ENCODE peak calls at places on chromosomes 2 and 18, in eight cellular contexts. One of them, this sample, is unnamed.

GRCh38 chr2:172698041-172698863 is 37.4 kb upstream of the RAPGEF4 start:
- DNase-seq in heart right ventricle: no peak
- DNase-seq in neural crest cell: no peak
- DNase-seq in fibroblast of lung: peak
- DNase-seq in choroid plexus epithelial cell: peak
- DNase-seq in chondrocyte: no peak
- DNase-seq in GM13976: peak
- DNase-seq in neural progenitor cell: no peak
- DNase-seq in this sample: peak

GRCh38 chr2:175576875-175577274 is 395.4 kb upstream of the ATP5MC3 start:
- DNase-seq in fibroblast of lung: no peak
- DNase-seq in neural crest cell: no peak
- DNase-seq in chondrocyte: no peak
- DNase-seq in GM13976: no peak
- DNase-seq in neural progenitor cell: peak
- DNase-seq in heart right ventricle: no peak
- DNase-seq in choroid plexus epithelial cell: no peak
- DNase-seq in this sample: no peak

GRCh38 chr2:179677148-179677688 is 184.2 kb downstream of the ZNF385B start:
- DNase-seq in chondrocyte: no peak
- DNase-seq in GM13976: peak
- DNase-seq in neural progenitor cell: no peak
- DNase-seq in choroid plexus epithelial cell: peak
- DNase-seq in fibroblast of lung: peak
- DNase-seq in heart right ventricle: no peak
- DNase-seq in neural crest cell: no peak
- DNase-seq in this sample: peak

GRCh38 chr2:187232749-187233148 is 215.3 kb downstream of the CALCRL start:
- DNase-seq in neural crest cell: no peak
- DNase-seq in GM13976: no peak
- DNase-seq in chondrocyte: no peak
- DNase-seq in fibroblast of lung: no peak
- DNase-seq in heart right ventricle: no peak
- DNase-seq in choroid plexus epithelial cell: no peak
- DNase-seq in neural progenitor cell: no peak
- DNase-seq in this sample: no peak

GRCh38 chr18:44839239-44839666 is 158.6 kb downstream of the SETBP1 start:
- DNase-seq in neural crest cell: no peak
- DNase-seq in fibroblast of lung: peak
- DNase-seq in neural progenitor cell: peak
- DNase-seq in heart right ventricle: peak
- DNase-seq in chondrocyte: no peak
- DNase-seq in GM13976: peak
- DNase-seq in choroid plexus epithelial cell: peak
- DNase-seq in this sample: peak

GRCh38 chr18:79476031-79476917 is 80.5 kb downstream of the NFATC1 start:
- DNase-seq in choroid plexus epithelial cell: no peak
- DNase-seq in heart right ventricle: peak
- DNase-seq in neural progenitor cell: no peak
- DNase-seq in fibroblast of lung: no peak
- DNase-seq in chondrocyte: peak
- DNase-seq in neural crest cell: no peak
- DNase-seq in GM13976: no peak
- DNase-seq in this sample: no peak

GRCh38 chr2:84676295-84676694 is 160.0 kb downstream of the DNAH6 start:
- DNase-seq in heart right ventricle: no peak
- DNase-seq in choroid plexus epithelial cell: no peak
- DNase-seq in neural progenitor cell: no peak
- DNase-seq in fibroblast of lung: peak
- DNase-seq in GM13976: no peak
- DNase-seq in chondrocyte: no peak
- DNase-seq in neural crest cell: no peak
- DNase-seq in this sample: no peak

GRCh38 chr18:5646739-5647138 is 102.9 kb upstream of the EPB41L3 start:
- DNase-seq in fibroblast of lung: no peak
- DNase-seq in GM13976: no peak
- DNase-seq in neural crest cell: no peak
- DNase-seq in heart right ventricle: no peak
- DNase-seq in neural progenitor cell: no peak
- DNase-seq in chondrocyte: no peak
- DNase-seq in choroid plexus epithelial cell: no peak
- DNase-seq in this sample: no peak

GRCh38 chr2:25274868-25275574 is 66.7 kb downstream of the DNMT3A start:
- DNase-seq in heart right ventricle: peak
- DNase-seq in choroid plexus epithelial cell: no peak
- DNase-seq in neural progenitor cell: no peak
- DNase-seq in chondrocyte: no peak
- DNase-seq in fibroblast of lung: no peak
- DNase-seq in GM13976: peak
- DNase-seq in neural crest cell: no peak
- DNase-seq in this sample: peak

GRCh38 chr2:227766361-227766883 is 20.7 kb downstream of the SCYGR8 start:
- DNase-seq in neural progenitor cell: peak
- DNase-seq in neural crest cell: peak
- DNase-seq in choroid plexus epithelial cell: peak
- DNase-seq in fibroblast of lung: peak
- DNase-seq in GM13976: peak
- DNase-seq in heart right ventricle: peak
- DNase-seq in chondrocyte: no peak
- DNase-seq in this sample: peak

GRCh38 chr2:195498176-195498575 is 158.8 kb upstream of the SLC39A10 start:
- DNase-seq in chondrocyte: no peak
- DNase-seq in neural crest cell: no peak
- DNase-seq in neural progenitor cell: peak
- DNase-seq in choroid plexus epithelial cell: peak
- DNase-seq in heart right ventricle: no peak
- DNase-seq in GM13976: no peak
- DNase-seq in fibroblast of lung: peak
- DNase-seq in this sample: no peak
- TF ChIP-seq CTCF in chondrocyte: peak
- TF ChIP-seq CTCF in neural crest cell: peak
- TF ChIP-seq CTCF in neural progenitor cell: peak
- TF ChIP-seq CTCF in choroid plexus epithelial cell: peak
- TF ChIP-seq CTCF in heart right ventricle: peak
- TF ChIP-seq CTCF in GM13976: peak
- TF ChIP-seq CTCF in fibroblast of lung: peak
- TF ChIP-seq CTCF in this sample: peak

GRCh38 chr2:106932644-106933043 is 46.7 kb upstream of the ST6GAL2 start:
- DNase-seq in fibroblast of lung: no peak
- DNase-seq in GM13976: no peak
- DNase-seq in choroid plexus epithelial cell: no peak
- DNase-seq in neural crest cell: no peak
- DNase-seq in neural progenitor cell: no peak
- DNase-seq in chondrocyte: no peak
- DNase-seq in heart right ventricle: no peak
- DNase-seq in this sample: no peak
- TF ChIP-seq CTCF in fibroblast of lung: no peak
- TF ChIP-seq CTCF in GM13976: no peak
- TF ChIP-seq CTCF in choroid plexus epithelial cell: no peak
- TF ChIP-seq CTCF in neural crest cell: no peak
- TF ChIP-seq CTCF in neural progenitor cell: no peak
- TF ChIP-seq CTCF in chondrocyte: no peak
- TF ChIP-seq CTCF in heart right ventricle: no peak
- TF ChIP-seq CTCF in this sample: no peak

GRCh38 chr2:61543062-61543461 is 4.9 kb upstream of the XPO1 start:
- DNase-seq in neural crest cell: no peak
- DNase-seq in neural progenitor cell: no peak
- DNase-seq in fibroblast of lung: no peak
- DNase-seq in chondrocyte: no peak
- DNase-seq in heart right ventricle: no peak
- DNase-seq in GM13976: no peak
- DNase-seq in choroid plexus epithelial cell: no peak
- DNase-seq in this sample: no peak
- TF ChIP-seq CTCF in neural crest cell: peak
- TF ChIP-seq CTCF in neural progenitor cell: peak
- TF ChIP-seq CTCF in fibroblast of lung: no peak
- TF ChIP-seq CTCF in chondrocyte: peak
- TF ChIP-seq CTCF in heart right ventricle: no peak
- TF ChIP-seq CTCF in GM13976: no peak
- TF ChIP-seq CTCF in choroid plexus epithelial cell: no peak
- TF ChIP-seq CTCF in this sample: no peak

GRCh38 chr2:76599732-76600368 is 889.1 kb upstream of the GCFC2 start:
- DNase-seq in chondrocyte: no peak
- DNase-seq in neural progenitor cell: peak
- DNase-seq in heart right ventricle: peak
- DNase-seq in neural crest cell: peak
- DNase-seq in choroid plexus epithelial cell: peak
- DNase-seq in fibroblast of lung: peak
- DNase-seq in GM13976: peak
- DNase-seq in this sample: peak
- TF ChIP-seq CTCF in chondrocyte: peak
- TF ChIP-seq CTCF in neural progenitor cell: peak
- TF ChIP-seq CTCF in heart right ventricle: peak
- TF ChIP-seq CTCF in neural crest cell: peak
- TF ChIP-seq CTCF in choroid plexus epithelial cell: peak
- TF ChIP-seq CTCF in fibroblast of lung: peak
- TF ChIP-seq CTCF in GM13976: peak
- TF ChIP-seq CTCF in this sample: peak

DNA sequence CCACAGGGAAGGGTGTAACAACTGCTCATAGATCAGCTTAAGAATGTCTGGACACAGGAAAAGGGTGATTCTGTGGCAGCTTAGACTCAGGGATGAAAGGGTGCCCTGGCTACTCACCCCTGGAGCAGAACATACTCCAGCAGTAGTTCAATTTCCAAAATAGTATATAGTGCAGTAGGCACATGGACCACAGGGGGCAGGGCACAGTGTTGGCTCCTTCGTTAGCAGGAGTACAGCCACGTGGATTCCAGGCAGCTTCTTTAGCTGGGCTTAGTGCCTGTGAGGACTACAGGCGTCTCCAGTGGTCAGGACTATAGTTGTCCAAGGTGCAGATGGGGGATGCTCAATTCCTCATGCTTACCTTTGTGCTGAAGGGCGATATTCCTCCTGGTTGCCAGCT is 277.5 kb upstream of the DDX18 start:
- DNase-seq in fibroblast of lung: no peak
- DNase-seq in neural progenitor cell: no peak
- DNase-seq in chondrocyte: no peak
- DNase-seq in heart right ventricle: no peak
- DNase-seq in neural crest cell: no peak
- DNase-seq in GM13976: no peak
- DNase-seq in choroid plexus epithelial cell: no peak
- DNase-seq in this sample: no peak
- TF ChIP-seq CTCF in fibroblast of lung: no peak
- TF ChIP-seq CTCF in neural progenitor cell: peak
- TF ChIP-seq CTCF in chondrocyte: no peak
- TF ChIP-seq CTCF in heart right ventricle: no peak
- TF ChIP-seq CTCF in neural crest cell: no peak
- TF ChIP-seq CTCF in GM13976: no peak
- TF ChIP-seq CTCF in choroid plexus epithelial cell: no peak
- TF ChIP-seq CTCF in this sample: no peak

GRCh38 chr2:158905824-158906223 is 62.6 kb upstream of the TANC1 start:
- DNase-seq in fibroblast of lung: peak
- DNase-seq in neural crest cell: no peak
- DNase-seq in chondrocyte: no peak
- DNase-seq in GM13976: no peak
- DNase-seq in choroid plexus epithelial cell: no peak
- DNase-seq in heart right ventricle: no peak
- DNase-seq in neural progenitor cell: no peak
- DNase-seq in this sample: no peak

GRCh38 chr2:158900345-158900744 is 68.1 kb upstream of the TANC1 start:
- DNase-seq in choroid plexus epithelial cell: no peak
- DNase-seq in fibroblast of lung: no peak
- DNase-seq in chondrocyte: no peak
- DNase-seq in GM13976: no peak
- DNase-seq in heart right ventricle: no peak
- DNase-seq in neural crest cell: no peak
- DNase-seq in neural progenitor cell: no peak
- DNase-seq in this sample: no peak

GRCh38 chr2:158904126-158904525 is 64.3 kb upstream of the TANC1 start:
- DNase-seq in GM13976: no peak
- DNase-seq in choroid plexus epithelial cell: no peak
- DNase-seq in chondrocyte: no peak
- DNase-seq in neural progenitor cell: no peak
- DNase-seq in fibroblast of lung: no peak
- DNase-seq in heart right ventricle: no peak
- DNase-seq in neural crest cell: no peak
- DNase-seq in this sample: no peak

GRCh38 chr2:158904620-158905177 is 63.7 kb upstream of the TANC1 start:
- DNase-seq in GM13976: no peak
- DNase-seq in neural crest cell: no peak
- DNase-seq in heart right ventricle: no peak
- DNase-seq in choroid plexus epithelial cell: no peak
- DNase-seq in fibroblast of lung: no peak
- DNase-seq in chondrocyte: no peak
- DNase-seq in neural progenitor cell: no peak
- DNase-seq in this sample: no peak

DNA sequence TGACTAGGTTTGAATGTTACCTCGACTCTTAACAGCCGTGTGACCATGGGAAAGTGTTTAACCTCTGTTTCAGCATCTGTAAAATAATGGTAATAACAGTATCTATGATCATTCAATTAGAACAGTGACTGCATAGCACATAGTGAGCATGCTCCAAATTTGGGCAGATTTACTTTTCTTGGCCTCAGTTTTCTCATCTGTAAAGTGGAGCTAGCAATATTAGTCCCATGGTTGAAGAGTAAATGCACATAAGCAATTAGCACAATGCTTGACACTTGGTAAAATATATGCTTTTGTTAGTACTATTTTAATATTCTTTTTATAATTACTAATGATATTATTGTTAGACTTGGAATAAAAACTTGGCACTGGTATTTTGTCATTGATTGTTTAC is 66.4 kb upstream of the TANC1 start:
- DNase-seq in GM13976: no peak
- DNase-seq in chondrocyte: no peak
- DNase-seq in heart right ventricle: no peak
- DNase-seq in neural progenitor cell: no peak
- DNase-seq in fibroblast of lung: no peak
- DNase-seq in neural crest cell: no peak
- DNase-seq in choroid plexus epithelial cell: no peak
- DNase-seq in this sample: no peak
- TF ChIP-seq CTCF in GM13976: no peak
- TF ChIP-seq CTCF in chondrocyte: no peak
- TF ChIP-seq CTCF in heart right ventricle: no peak
- TF ChIP-seq CTCF in neural progenitor cell: no peak
- TF ChIP-seq CTCF in fibroblast of lung: no peak
- TF ChIP-seq CTCF in neural crest cell: no peak
- TF ChIP-seq CTCF in choroid plexus epithelial cell: no peak
- TF ChIP-seq CTCF in this sample: no peak

This sample was measured in GM13977.